ENCODE peak calls at places on chromosomes 12 and 14, in six cellular contexts. D, A, J, C, W and Z are unnamed samples.

GRCh38 chr14:61812347-61813100 is 50.3 kb downstream of the SNAPC1 start:
- DNase-seq in D (no peak), A (no peak), J (no peak), C (peak; percentile 52), W (peak; percentile 22), Z (no peak)

GRCh38 chr12:107467716-107468115 is 217.9 kb upstream of the PWP1 start:
- DNase-seq in D (no peak), A (no peak), J (no peak), C (no peak), W (no peak), Z (no peak)

GRCh38 chr14:26427059-26427458 is 170.8 kb downstream of the NOVA1 start:
- DNase-seq in D (peak; percentile 85), A (no peak), J (no peak), C (no peak), W (no peak), Z (no peak)

GRCh38 chr14:37566811-37567371 is 28.2 kb downstream of the FOXA1 start:
- DNase-seq in D (no peak), A (no peak), J (no peak), C (no peak), W (peak; percentile 44), Z (no peak)

GRCh38 chr12:101407054-101407437 is 526 bp downstream of the ARL1 start:
- DNase-seq in D (peak; percentile 3), A (no peak), J (peak; percentile 6), C (no peak), W (no peak), Z (no peak)

GRCh38 chr12:116861331-116861730 is 19.9 kb downstream of the HRK start:
- DNase-seq in D (no peak), A (peak; percentile 44), J (peak; percentile 75), C (peak; percentile 60), W (no peak), Z (no peak)

GRCh38 chr14:62939970-62940369 is 105.3 kb downstream of the KCNH5 start:
- DNase-seq in D (no peak), A (no peak), J (no peak), C (no peak), W (no peak), Z (no peak)

GRCh38 chr12:49843411-49843810 is 505 bp upstream of the BCDIN3D start:
- DNase-seq in D (no peak), A (no peak), J (no peak), C (no peak), W (no peak), Z (no peak)

GRCh38 chr14:51870620-51871019 is 10.2 kb downstream of the GNG2 start:
- DNase-seq in D (no peak), A (no peak), J (no peak), C (no peak), W (no peak), Z (no peak)

GRCh38 chr14:95901014-95901413 is 24.4 kb downstream of the TUNAR start:
- DNase-seq in D (no peak), A (no peak), J (no peak), C (no peak), W (no peak), Z (no peak)

GRCh38 chr12:87995581-87996178 is 33.5 kb downstream of the C12orf50 start:
- DNase-seq in D (peak; percentile 66), A (peak; percentile 78), J (peak; percentile 54), C (peak; percentile 80), W (peak; percentile 67), Z (peak; percentile 20)

GRCh38 chr12:126588586-126589249 is 1523.5 kb downstream of the AACS start:
- DNase-seq in D (peak; percentile 73), A (no peak), J (no peak), C (no peak), W (no peak), Z (no peak)

GRCh38 chr14:58272589-58273372 is 25.6 kb upstream of the ARID4A start:
- DNase-seq in D (peak; percentile 34), A (no peak), J (peak; percentile 4), C (no peak), W (peak; percentile 48), Z (no peak)

GRCh38 chr12:106907411-106907810 is 48.3 kb upstream of the TMEM263 start:
- DNase-seq in D (no peak), A (no peak), J (no peak), C (no peak), W (no peak), Z (no peak)

GRCh38 chr12:62537544-62537943 is 70.9 kb downstream of the MON2 start:
- DNase-seq in D (peak; percentile 70), A (no peak), J (peak; percentile 20), C (no peak), W (peak; percentile 34), Z (no peak)

GRCh38 chr12:97650242-97650641 is 187.6 kb downstream of the RMST start:
- DNase-seq in D (no peak), A (no peak), J (no peak), C (no peak), W (no peak), Z (peak; percentile 29)

GRCh38 chr14:103118019-103118662 is 5.1 kb upstream of the TNFAIP2 start:
- DNase-seq in D (no peak), A (no peak), J (no peak), C (no peak), W (no peak), Z (no peak)

GRCh38 chr14:71515520-71515919 is 416.7 kb upstream of the RGS6 start:
- DNase-seq in D (no peak), A (no peak), J (no peak), C (no peak), W (no peak), Z (no peak)

GRCh38 chr14:51529731-51530130 is 122.0 kb upstream of the FRMD6 start:
- DNase-seq in D (no peak), A (no peak), J (no peak), C (no peak), W (no peak), Z (no peak)

GRCh38 chr12:53233671-53234091 is 1.7 kb upstream of the RARG start:
- DNase-seq in D (no peak), A (no peak), J (no peak), C (peak; percentile 56), W (no peak), Z (no peak)

GRCh38 chr12:6792522-6793201 is 3.3 kb downstream of the CD4 start:
- DNase-seq in D (no peak), A (peak; percentile 14), J (no peak), C (no peak), W (no peak), Z (no peak)

GRCh38 chr12:42779186-42779859 is 189.8 kb upstream of the PRICKLE1 start:
- DNase-seq in D (no peak), A (no peak), J (no peak), C (no peak), W (no peak), Z (peak; percentile 49)